ENCODE peak calls at places on chromosomes 6 and 20, in four cellular contexts. A is epithelial cell of esophagus, P is endodermal cell, B is choroid plexus epithelial cell. G is an unnamed sample.

GRCh38 chr6:130761286-130761685 is 65.9 kb upstream of the SMLR1 start:
- DNase-seq in P (no peak), B (no peak), A (no peak), G (no peak)

GRCh38 chr6:152863618-152864326 is 113.2 kb downstream of the VIP start:
- DNase-seq in P (peak), B (peak), A (peak), G (peak)

GRCh38 chr20:46128310-46129151 is 10.4 kb downstream of the CD40 start:
- DNase-seq in B (peak), P (peak), A (no peak), G (no peak)

GRCh38 chr6:117674503-117674902 is 766 bp upstream of the NUS1 start:
- DNase-seq in P (no peak), A (no peak), B (no peak), G (no peak)

GRCh38 chr6:91278416-91278815 is 691.5 kb upstream of the MAP3K7 start:
- DNase-seq in A (peak), P (no peak), B (no peak), G (no peak)

GRCh38 chr6:151289399-151290007 is 49.7 kb downstream of the AKAP12 start:
- DNase-seq in P (no peak), A (no peak), B (peak), G (no peak)

GRCh38 chr20:46357030-46357514 is 48.8 kb upstream of the CDH22 start:
- DNase-seq in B (no peak), A (no peak), P (no peak), G (no peak)

GRCh38 chr6:107539409-107539808 is 49.5 kb downstream of the SOBP start:
- DNase-seq in P (no peak), B (no peak), A (peak), G (no peak)

GRCh38 chr6:28659250-28659566 is 133.5 kb downstream of the GPX5 start:
- DNase-seq in B (no peak), P (no peak), A (no peak), G (no peak)

GRCh38 chr20:1894951-1895673 is at the start of gene SIRPA:
- DNase-seq in A (peak), B (peak), P (peak), G (no peak)
- H3K4me3 ChIP-seq in A (peak), B (peak), P (peak), G (peak)

GRCh38 chr20:4084096-4084495 is 68.7 kb upstream of the RNF24 start:
- DNase-seq in B (no peak), P (no peak), A (no peak), G (no peak)
- TF ChIP-seq CTCF in B (no peak), P (no peak), A (no peak), G (no peak)

DNA sequence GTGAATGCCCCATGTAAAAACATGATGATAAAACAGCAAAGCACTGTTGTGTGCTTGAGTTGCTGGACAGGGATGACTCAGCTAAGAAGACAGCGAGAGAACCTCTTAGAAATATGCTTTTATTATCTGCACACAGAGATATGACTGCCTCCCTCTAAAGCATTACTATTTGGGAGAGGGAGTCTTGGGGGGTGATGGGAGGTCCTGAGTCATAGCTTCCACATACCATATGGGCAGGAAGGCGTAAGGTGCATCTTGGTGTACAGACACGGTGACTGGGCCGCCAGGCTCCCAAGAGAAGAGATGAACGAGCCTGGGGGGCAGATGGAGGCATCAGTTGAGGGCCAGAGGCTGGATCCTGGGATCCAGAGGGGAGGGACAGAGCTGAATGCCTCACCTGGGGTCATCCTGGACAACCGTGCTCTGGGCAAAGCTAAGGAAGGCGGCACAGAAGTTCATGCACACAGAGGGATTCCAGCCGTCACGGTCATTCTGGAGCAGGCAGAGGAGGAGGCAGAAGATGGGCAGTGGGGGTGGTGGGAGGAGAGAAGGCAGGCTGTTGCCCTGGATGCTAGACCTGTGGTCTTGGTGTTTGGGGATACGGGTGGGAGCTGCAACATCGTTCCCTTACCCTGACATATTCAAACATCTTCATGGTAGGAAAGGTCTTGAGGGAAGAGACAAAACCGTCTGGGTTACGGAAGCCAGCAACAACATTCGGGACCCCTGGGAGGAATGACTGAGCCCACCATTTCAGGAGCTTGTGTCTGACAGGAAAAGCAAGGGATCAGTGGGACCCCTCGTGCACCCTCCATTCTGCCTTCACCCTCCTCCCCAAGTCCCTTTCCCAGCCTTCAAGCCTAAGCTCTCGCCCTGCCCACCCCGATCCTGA is 2.0 kb downstream of the DXO start:
- DNase-seq in A (no peak), B (peak), P (no peak), G (no peak)
- H3K4me3 ChIP-seq in A (no peak), B (peak), P (no peak), G (peak)

GRCh38 chr6:139236105-139236504 is 55.7 kb downstream of the TXLNB start:
- DNase-seq in A (no peak), B (no peak), P (no peak), G (no peak)
- TF ChIP-seq CTCF in A (no peak), B (no peak), P (no peak), G (no peak)

DNA sequence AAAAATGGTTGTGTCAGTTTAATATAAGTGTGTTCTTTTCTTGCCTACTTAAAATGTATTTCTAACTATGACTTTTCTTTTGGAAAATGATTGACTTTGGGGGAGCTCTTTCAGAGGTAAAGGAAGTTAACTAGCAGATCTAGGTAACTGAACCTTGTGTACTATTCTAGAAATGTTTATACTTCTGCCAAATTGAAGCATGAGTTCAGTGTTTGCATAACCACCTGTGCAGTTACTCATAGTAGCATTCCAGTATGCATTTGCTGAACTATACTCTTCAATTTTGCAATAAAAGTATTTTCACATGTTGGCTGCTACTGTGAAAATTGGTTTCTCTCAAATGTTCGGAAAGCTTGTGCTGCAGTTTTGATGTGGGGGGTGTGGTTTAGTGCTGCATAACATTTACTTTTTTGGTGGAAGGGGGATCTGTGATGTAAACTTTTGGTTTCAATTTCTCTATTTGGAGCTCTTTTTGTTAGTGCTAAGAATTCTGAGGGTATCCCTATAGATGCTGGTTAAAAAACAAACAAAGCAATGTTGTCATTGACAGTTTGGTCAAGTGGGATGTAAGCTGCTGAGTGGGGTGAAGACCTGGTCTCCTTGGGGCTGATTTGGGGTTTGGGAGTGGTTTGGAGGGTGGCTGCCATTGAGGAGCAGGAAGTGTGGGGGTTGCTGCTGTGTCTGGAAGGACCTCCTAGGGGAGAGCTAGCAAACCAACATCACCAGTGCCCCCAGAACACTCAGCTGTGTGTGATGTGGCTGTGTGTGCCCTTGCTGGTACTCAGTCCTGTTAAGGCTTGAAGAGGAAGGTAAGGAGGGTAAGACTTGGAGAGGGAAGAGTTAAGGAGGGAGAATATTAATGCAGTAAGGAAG is 87.8 kb downstream of the CARMIL1 start:
- DNase-seq in A (peak), P (no peak), B (peak), G (no peak)
- H3K4me3 ChIP-seq in A (no peak), P (no peak), B (no peak), G (no peak)

GRCh38 chr20:38170914-38171300 is 5.8 kb upstream of the TGM2 start:
- DNase-seq in P (no peak), B (no peak), A (no peak), G (no peak)

GRCh38 chr20:38175221-38176030 is 10.4 kb upstream of the TGM2 start:
- DNase-seq in B (no peak), A (no peak), P (peak), G (no peak)

GRCh38 chr20:38171301-38172010 is 6.4 kb upstream of the TGM2 start:
- DNase-seq in A (no peak), B (no peak), P (no peak), G (no peak)

GRCh38 chr20:38172344-38172743 is 7.3 kb upstream of the TGM2 start:
- DNase-seq in A (peak), P (no peak), B (peak), G (no peak)

GRCh38 chr20:38173237-38174156 is 8.4 kb upstream of the TGM2 start:
- DNase-seq in B (peak), P (no peak), A (peak), G (peak)
- TF ChIP-seq CTCF in B (peak), P (no peak), A (no peak), G (no peak)

GRCh38 chr20:47358672-47359532 is 2.4 kb upstream of the ZMYND8 start:
- DNase-seq in A (peak), B (peak), P (peak), G (no peak)
- H3K4me3 ChIP-seq in A (peak), B (no peak), P (no peak), G (peak)

DNA sequence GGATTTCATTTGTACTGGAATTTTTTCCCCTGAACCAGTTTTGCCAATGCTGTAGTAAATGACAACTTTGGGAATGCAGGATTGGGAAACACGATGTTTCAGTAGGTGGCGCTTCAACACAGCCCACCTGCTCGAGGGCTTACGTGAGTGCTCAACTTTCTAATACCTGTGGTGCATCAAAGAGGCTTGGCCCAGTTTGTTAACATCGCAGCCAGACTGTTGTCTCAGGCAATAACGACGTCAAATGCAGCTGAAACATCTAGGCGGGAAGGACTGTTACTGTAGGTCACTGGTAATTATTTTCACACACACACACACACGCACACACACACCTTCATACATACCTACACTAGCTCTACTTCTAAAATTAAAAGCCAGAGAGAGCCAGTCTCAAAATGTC is 815.5 kb upstream of the SLC35B3 start:
- DNase-seq in A (peak), P (peak), B (peak), G (peak)
- TF ChIP-seq CTCF in A (peak), P (peak), B (peak), G (peak)